ENCODE peak calls at places on chromosomes 5 and 9, in six cellular contexts. X, Z, U, V, H and P are unnamed samples.

GRCh38 chr5:111670826-111671492 is 86.0 kb downstream of the NREP start:
- DNase-seq in Z (no peak), V (no peak), H (no peak), U (no peak), X (no peak), P (no peak)

GRCh38 chr9:97940233-97940632 is 2.3 kb upstream of the HEMGN start:
- DNase-seq in U (no peak), H (no peak), Z (no peak), V (no peak), X (no peak), P (no peak)

GRCh38 chr9:78396087-78396486 is 99.2 kb downstream of the PSAT1 start:
- DNase-seq in H (no peak), Z (no peak), U (no peak), X (no peak), V (no peak), P (no peak)

GRCh38 chr9:101536938-101537337 is 3.3 kb downstream of the RNF20 start:
- DNase-seq in U (no peak), X (no peak), Z (no peak), V (no peak), H (no peak), P (no peak)

GRCh38 chr5:145776886-145777285 is 58.3 kb downstream of the PRELID2 start:
- DNase-seq in X (no peak), V (no peak), H (no peak), U (no peak), Z (no peak), P (no peak)

GRCh38 chr5:5420251-5420650 is 2.2 kb upstream of the ICE1 start:
- DNase-seq in U (no peak), X (no peak), V (no peak), H (no peak), Z (no peak), P (no peak)

GRCh38 chr5:93162201-93162654 is 418.8 kb downstream of the NR2F1-AS1 start:
- DNase-seq in U (no peak), Z (no peak), X (no peak), V (no peak), H (no peak), P (no peak)

GRCh38 chr5:74866653-74867162 is 521 bp upstream of the FAM169A start:
- DNase-seq in H (no peak), Z (no peak), X (no peak), V (no peak), U (no peak), P (no peak)

GRCh38 chr5:102678267-102679058 is 76.6 kb upstream of the PAM start:
- DNase-seq in Z (no peak), X (no peak), V (no peak), U (no peak), H (no peak), P (no peak)

GRCh38 chr5:53323943-53324642 is 156.3 kb upstream of the FST start:
- DNase-seq in X (no peak), U (no peak), V (no peak), H (no peak), Z (no peak), P (no peak)

GRCh38 chr5:93092349-93093105 is 488.5 kb downstream of the NR2F1-AS1 start:
- DNase-seq in V (peak; percentile 28), U (no peak), X (no peak), Z (no peak), H (no peak), P (no peak)

GRCh38 chr5:71782771-71783770 is 64.0 kb downstream of the CARTPT start:
- DNase-seq in Z (peak; percentile 84), V (peak; percentile 91), H (peak; percentile 11), U (no peak), X (peak; percentile 75), P (peak; percentile 12)

GRCh38 chr9:136075134-136075841 is 19.8 kb downstream of the NACC2 start:
- DNase-seq in V (no peak), H (no peak), U (no peak), Z (no peak), X (no peak), P (no peak)

GRCh38 chr5:64210866-64211265 is 45.2 kb downstream of the RNF180 start:
- DNase-seq in V (peak; percentile 39), Z (no peak), U (no peak), X (no peak), H (no peak), P (no peak)

GRCh38 chr5:94347130-94347529 is 271.3 kb downstream of the KIAA0825 start:
- DNase-seq in Z (no peak), U (no peak), V (no peak), H (no peak), X (no peak), P (no peak)

GRCh38 chr5:79378510-79379186 is 135.3 kb downstream of the HOMER1 start:
- DNase-seq in H (no peak), X (no peak), V (no peak), U (no peak), Z (no peak), P (no peak)

GRCh38 chr9:137150485-137151060 is 11.6 kb downstream of the GRIN1 start:
- DNase-seq in X (no peak), H (no peak), Z (no peak), U (no peak), V (no peak), P (no peak)

GRCh38 chr9:108057421-108058136 is 568.0 kb upstream of the KLF4 start:
- DNase-seq in V (peak; percentile 22), H (no peak), Z (no peak), U (no peak), X (peak; percentile 76), P (no peak)

GRCh38 chr5:78591227-78591626 is 57.3 kb downstream of the LHFPL2 start:
- DNase-seq in Z (no peak), U (no peak), V (no peak), X (no peak), H (no peak), P (no peak)

GRCh38 chr9:126804198-126804695 is 593 bp upstream of the ZBTB43 start:
- DNase-seq in U (no peak), X (no peak), Z (no peak), H (no peak), V (no peak), P (no peak)

GRCh38 chr5:180143656-180144364 is 65.2 kb downstream of the RASGEF1C start:
- DNase-seq in H (no peak), Z (no peak), V (no peak), U (no peak), X (no peak), P (no peak)

GRCh38 chr5:148005788-148006520 is 57.8 kb upstream of the SPINK5 start:
- DNase-seq in V (no peak), U (no peak), Z (no peak), H (no peak), X (no peak), P (no peak)

GRCh38 chr5:33801292-33801691 is 90.5 kb downstream of the ADAMTS12 start:
- DNase-seq in X (no peak), Z (no peak), H (no peak), V (no peak), U (no peak), P (no peak)

GRCh38 chr9:5799314-5799713 is 33.6 kb downstream of the ERMP1 start:
- DNase-seq in V (peak; percentile 82), H (no peak), Z (no peak), U (no peak), X (peak; percentile 32), P (no peak)

GRCh38 chr9:130698514-130698913 is 4.9 kb downstream of the EXOSC2 start:
- DNase-seq in U (no peak), Z (no peak), V (no peak), X (no peak), H (no peak), P (no peak)

GRCh38 chr5:175922192-175922885 is 45.8 kb downstream of the THOC3 start:
- DNase-seq in U (no peak), V (no peak), H (no peak), Z (no peak), X (no peak), P (no peak)